ENCODE peak calls at places on chromosomes 7 and 10, in eight cellular contexts. One of them, this sample, is unnamed.

GRCh38 chr7:25456467-25457171 is 228.3 kb upstream of the NPVF start:
- DNase-seq in ELF-1: peak; percentile 20
- DNase-seq in activated CD4-positive, alpha-beta T cell treated with anti-CD3 and anti-CD28 coated beads, Interleukin-2, amount 50 U/mL, for 24 hours: no peak
- DNase-seq in mammary epithelial cell: no peak
- DNase-seq in mesothelial cell of epicardium: no peak
- DNase-seq in progenitor cell of endocrine pancreas: no peak
- DNase-seq in NCI-H187: no peak
- DNase-seq in iris pigment epithelial cell: no peak
- DNase-seq in this sample: no peak

GRCh38 chr7:147400221-147400689 is 1190.3 kb upstream of the C7orf33 start:
- DNase-seq in NCI-H187: no peak
- DNase-seq in mesothelial cell of epicardium: no peak
- DNase-seq in activated CD4-positive, alpha-beta T cell treated with anti-CD3 and anti-CD28 coated beads, Interleukin-2, amount 50 U/mL, for 24 hours: no peak
- DNase-seq in ELF-1: no peak
- DNase-seq in iris pigment epithelial cell: peak; percentile 83
- DNase-seq in mammary epithelial cell: no peak
- DNase-seq in progenitor cell of endocrine pancreas: no peak
- DNase-seq in this sample: no peak

GRCh38 chr7:156684661-156685060 is 44.1 kb downstream of the RNF32 start:
- DNase-seq in mesothelial cell of epicardium: no peak
- DNase-seq in mammary epithelial cell: no peak
- DNase-seq in iris pigment epithelial cell: no peak
- DNase-seq in activated CD4-positive, alpha-beta T cell treated with anti-CD3 and anti-CD28 coated beads, Interleukin-2, amount 50 U/mL, for 24 hours: no peak
- DNase-seq in progenitor cell of endocrine pancreas: no peak
- DNase-seq in NCI-H187: no peak
- DNase-seq in ELF-1: no peak
- DNase-seq in this sample: no peak

GRCh38 chr7:43454936-43455518 is 127.9 kb upstream of the STK17A start:
- DNase-seq in activated CD4-positive, alpha-beta T cell treated with anti-CD3 and anti-CD28 coated beads, Interleukin-2, amount 50 U/mL, for 24 hours: no peak
- DNase-seq in iris pigment epithelial cell: peak; percentile 52
- DNase-seq in progenitor cell of endocrine pancreas: no peak
- DNase-seq in ELF-1: peak; percentile 31
- DNase-seq in NCI-H187: no peak
- DNase-seq in mammary epithelial cell: peak; percentile 66
- DNase-seq in mesothelial cell of epicardium: no peak
- DNase-seq in this sample: peak; percentile 30

GRCh38 chr10:21495002-21495685 is 30.3 kb downstream of the SKIDA1 start:
- DNase-seq in mesothelial cell of epicardium: peak; percentile 53
- DNase-seq in mammary epithelial cell: no peak
- DNase-seq in ELF-1: no peak
- DNase-seq in activated CD4-positive, alpha-beta T cell treated with anti-CD3 and anti-CD28 coated beads, Interleukin-2, amount 50 U/mL, for 24 hours: no peak
- DNase-seq in iris pigment epithelial cell: peak; percentile 26
- DNase-seq in progenitor cell of endocrine pancreas: no peak
- DNase-seq in NCI-H187: no peak
- DNase-seq in this sample: peak; percentile 8

GRCh38 chr10:48406204-48406603 is 99.7 kb downstream of the MAPK8 start:
- DNase-seq in NCI-H187: no peak
- DNase-seq in iris pigment epithelial cell: peak; percentile 78
- DNase-seq in ELF-1: peak; percentile 6
- DNase-seq in progenitor cell of endocrine pancreas: no peak
- DNase-seq in mammary epithelial cell: peak; percentile 82
- DNase-seq in activated CD4-positive, alpha-beta T cell treated with anti-CD3 and anti-CD28 coated beads, Interleukin-2, amount 50 U/mL, for 24 hours: no peak
- DNase-seq in mesothelial cell of epicardium: no peak
- DNase-seq in this sample: no peak

GRCh38 chr7:85041599-85042216 is 145.1 kb downstream of the SEMA3D start:
- DNase-seq in activated CD4-positive, alpha-beta T cell treated with anti-CD3 and anti-CD28 coated beads, Interleukin-2, amount 50 U/mL, for 24 hours: no peak
- DNase-seq in mesothelial cell of epicardium: peak; percentile 61
- DNase-seq in iris pigment epithelial cell: peak; percentile 66
- DNase-seq in ELF-1: peak; percentile 60
- DNase-seq in mammary epithelial cell: peak; percentile 58
- DNase-seq in progenitor cell of endocrine pancreas: peak; percentile 51
- DNase-seq in NCI-H187: peak; percentile 39
- DNase-seq in this sample: peak; percentile 70

GRCh38 chr10:69953851-69954250 is 98.8 kb upstream of the MACROH2A2 start:
- DNase-seq in NCI-H187: no peak
- DNase-seq in iris pigment epithelial cell: no peak
- DNase-seq in mesothelial cell of epicardium: no peak
- DNase-seq in progenitor cell of endocrine pancreas: no peak
- DNase-seq in activated CD4-positive, alpha-beta T cell treated with anti-CD3 and anti-CD28 coated beads, Interleukin-2, amount 50 U/mL, for 24 hours: no peak
- DNase-seq in ELF-1: no peak
- DNase-seq in mammary epithelial cell: peak; percentile 28
- DNase-seq in this sample: no peak

GRCh38 chr7:116169060-116169459 is 41.3 kb upstream of the TES start:
- DNase-seq in iris pigment epithelial cell: peak; percentile 78
- DNase-seq in ELF-1: no peak
- DNase-seq in mammary epithelial cell: peak; percentile 33
- DNase-seq in mesothelial cell of epicardium: no peak
- DNase-seq in activated CD4-positive, alpha-beta T cell treated with anti-CD3 and anti-CD28 coated beads, Interleukin-2, amount 50 U/mL, for 24 hours: no peak
- DNase-seq in progenitor cell of endocrine pancreas: no peak
- DNase-seq in NCI-H187: no peak
- DNase-seq in this sample: no peak

GRCh38 chr10:95505084-95505610 is 56.0 kb downstream of the SORBS1 start:
- DNase-seq in NCI-H187: no peak
- DNase-seq in progenitor cell of endocrine pancreas: no peak
- DNase-seq in mammary epithelial cell: no peak
- DNase-seq in activated CD4-positive, alpha-beta T cell treated with anti-CD3 and anti-CD28 coated beads, Interleukin-2, amount 50 U/mL, for 24 hours: no peak
- DNase-seq in ELF-1: no peak
- DNase-seq in iris pigment epithelial cell: no peak
- DNase-seq in mesothelial cell of epicardium: no peak
- DNase-seq in this sample: no peak